ENCODE peak calls at places on chromosomes 6 and 20, in five cellular contexts. One of them, this sample, is unnamed.

GRCh38 chr6:158143700-158144099 is 24.4 kb downstream of the SERAC1 start:
- DNase-seq in NCI-H524: no peak
- DNase-seq in SW480: no peak
- DNase-seq in EL: peak; percentile 26
- DNase-seq in lung microvascular endothelial cell: no peak
- DNase-seq in this sample: no peak

GRCh38 chr20:53872561-53873248 is 197.7 kb downstream of the BCAS1 start:
- DNase-seq in SW480: no peak
- DNase-seq in lung microvascular endothelial cell: peak; percentile 48
- DNase-seq in NCI-H524: no peak
- DNase-seq in EL: no peak
- DNase-seq in this sample: no peak

GRCh38 chr6:144259988-144260387 is 25.1 kb upstream of the UTRN start:
- DNase-seq in lung microvascular endothelial cell: no peak
- DNase-seq in SW480: no peak
- DNase-seq in NCI-H524: no peak
- DNase-seq in EL: peak; percentile 40
- DNase-seq in this sample: no peak

GRCh38 chr20:2899243-2899642 is 26.0 kb downstream of the PTPRA start:
- DNase-seq in NCI-H524: no peak
- DNase-seq in SW480: no peak
- DNase-seq in EL: no peak
- DNase-seq in lung microvascular endothelial cell: no peak
- DNase-seq in this sample: no peak

GRCh38 chr20:62651285-62652021 is 9.2 kb downstream of the SLCO4A1 start:
- DNase-seq in EL: no peak
- DNase-seq in NCI-H524: peak; percentile 81
- DNase-seq in lung microvascular endothelial cell: no peak
- DNase-seq in SW480: no peak
- DNase-seq in this sample: peak; percentile 14

GRCh38 chr6:21185849-21186478 is 407.6 kb upstream of the SOX4 start:
- DNase-seq in EL: no peak
- DNase-seq in NCI-H524: peak; percentile 24
- DNase-seq in SW480: no peak
- DNase-seq in lung microvascular endothelial cell: no peak
- DNase-seq in this sample: no peak

GRCh38 chr6:168908887-168909286 is 344.8 kb downstream of the THBS2 start:
- DNase-seq in SW480: no peak
- DNase-seq in EL: peak; percentile 72
- DNase-seq in lung microvascular endothelial cell: peak; percentile 26
- DNase-seq in NCI-H524: no peak
- DNase-seq in this sample: no peak

GRCh38 chr6:105151644-105152043 is 28.2 kb downstream of the POPDC3 start:
- DNase-seq in EL: peak; percentile 28
- DNase-seq in NCI-H524: no peak
- DNase-seq in SW480: no peak
- DNase-seq in lung microvascular endothelial cell: no peak
- DNase-seq in this sample: no peak

GRCh38 chr20:45343445-45343866 is 4.8 kb downstream of the SDC4 start:
- DNase-seq in lung microvascular endothelial cell: no peak
- DNase-seq in NCI-H524: no peak
- DNase-seq in EL: no peak
- DNase-seq in SW480: no peak
- DNase-seq in this sample: no peak

GRCh38 chr6:28922841-28923317 is 906 bp downstream of the TRIM27 start:
- DNase-seq in NCI-H524: no peak
- DNase-seq in lung microvascular endothelial cell: peak; percentile 84
- DNase-seq in SW480: peak; percentile 23
- DNase-seq in EL: peak; percentile 53
- DNase-seq in this sample: peak; percentile 29

GRCh38 chr20:56634735-56635422 is 5.8 kb downstream of the TFAP2C start:
- DNase-seq in NCI-H524: peak; percentile 13
- DNase-seq in lung microvascular endothelial cell: no peak
- DNase-seq in SW480: no peak
- DNase-seq in EL: no peak
- DNase-seq in this sample: no peak